ENCODE peak calls at places on chromosomes 12 and 14, in ten cellular contexts. T, Z, X, O, D, L, A, I, W and B are unnamed samples.

GRCh38 chr12:75631809-75632208 is 120.4 kb upstream of the KRR1 start:
- DNase-seq in A (no peak), T (peak), X (no peak), D (no peak), I (no peak), L (no peak), Z (no peak), W (no peak), O (no peak), B (no peak)

GRCh38 chr12:91958816-91959215 is 186.8 kb downstream of the BTG1 start:
- DNase-seq in I (peak), A (peak), W (no peak), Z (no peak), T (no peak), D (no peak), O (no peak), L (no peak), X (no peak), B (no peak)

GRCh38 chr12:1660304-1661187 is 30.3 kb upstream of the ADIPOR2 start:
- DNase-seq in Z (peak), A (peak), D (no peak), O (no peak), L (peak), T (no peak), I (no peak), W (no peak), X (no peak), B (no peak)

GRCh38 chr12:53171725-53172329 is 8.7 kb upstream of the ZNF740 start:
- DNase-seq in A (no peak), T (peak), L (no peak), D (peak), I (no peak), Z (no peak), X (peak), O (no peak), W (no peak), B (no peak)

GRCh38 chr14:24481622-24482324 is 26.3 kb downstream of the CMA1 start:
- DNase-seq in T (peak), A (no peak), O (no peak), I (no peak), D (peak), X (peak), L (peak), W (peak), Z (peak), B (peak)

GRCh38 chr14:36163451-36163850 is 13.1 kb downstream of the PTCSC3 start:
- DNase-seq in D (no peak), Z (no peak), W (no peak), L (no peak), A (no peak), T (no peak), X (no peak), I (no peak), O (no peak), B (no peak)

GRCh38 chr14:104656014-104656714 is 33.3 kb upstream of the INF2 start:
- DNase-seq in I (no peak), L (peak), X (no peak), D (no peak), Z (no peak), O (no peak), A (no peak), W (no peak), T (no peak), B (no peak)

GRCh38 chr14:67623114-67623513 is 3.4 kb downstream of the ARG2 start:
- DNase-seq in I (no peak), X (no peak), L (no peak), Z (no peak), T (no peak), D (peak), W (peak), A (no peak), O (no peak), B (no peak)

GRCh38 chr14:75295061-75295461 is 16.4 kb downstream of the FOS start:
- DNase-seq in X (no peak), Z (peak), L (no peak), W (no peak), O (peak), I (no peak), T (no peak), D (peak), A (peak), B (peak)

GRCh38 chr14:75520852-75521251 is 1.4 kb upstream of the BATF start:
- DNase-seq in Z (no peak), X (no peak), L (no peak), O (no peak), D (no peak), I (no peak), A (no peak), T (no peak), W (no peak), B (no peak)

GRCh38 chr12:64171715-64172114 is 50.4 kb downstream of the KICS2 start:
- DNase-seq in D (peak), A (peak), Z (no peak), L (no peak), O (no peak), W (no peak), X (no peak), I (no peak), T (no peak), B (no peak)

GRCh38 chr14:50882932-50883826 is 11.3 kb downstream of the ABHD12B start:
- DNase-seq in A (no peak), X (no peak), D (no peak), T (no peak), I (no peak), O (no peak), Z (no peak), W (no peak), L (no peak), B (no peak)

GRCh38 chr12:104243971-104244370 is 28.4 kb downstream of the TXNRD1 start:
- DNase-seq in I (no peak), X (no peak), A (no peak), L (no peak), O (no peak), W (no peak), Z (no peak), T (no peak), D (no peak), B (no peak)

GRCh38 chr12:89450922-89451321 is 73.7 kb downstream of the GALNT4 start:
- DNase-seq in O (no peak), I (peak), Z (no peak), W (no peak), X (no peak), T (no peak), A (no peak), L (no peak), D (peak), B (no peak)

GRCh38 chr12:131102991-131103609 is 149.4 kb downstream of the ADGRD1 start:
- DNase-seq in T (no peak), L (no peak), I (no peak), O (no peak), W (no peak), A (no peak), Z (no peak), D (no peak), X (no peak), B (no peak)

GRCh38 chr12:9243999-9244649 is 35.9 kb upstream of the PZP start:
- DNase-seq in I (no peak), X (no peak), Z (no peak), L (no peak), D (no peak), T (no peak), A (no peak), O (no peak), W (no peak), B (no peak)

GRCh38 chr12:41919526-41920305 is 225.0 kb downstream of the GXYLT1 start:
- DNase-seq in X (peak), O (no peak), A (no peak), T (peak), I (no peak), L (no peak), D (peak), Z (no peak), W (no peak), B (no peak)

GRCh38 chr12:51070004-51070403 is 13.4 kb downstream of the CSRNP2 start:
- DNase-seq in A (no peak), D (peak), T (no peak), X (no peak), L (no peak), O (no peak), W (peak), Z (no peak), I (no peak), B (peak)